ENCODE peak calls at places on chromosome 21, in nine cellular contexts. One of them, this sample, is unnamed.

GRCh38 chr21:26117324-26117971 is 53.1 kb downstream of the APP start:
- DNase-seq in transverse colon: no peak
- DNase-seq in upper lobe of left lung: no peak
- DNase-seq in stomach: no peak
- DNase-seq in K562: no peak
- DNase-seq in HCT116: no peak
- DNase-seq in breast epithelium: no peak
- DNase-seq in suprapubic skin: no peak
- DNase-seq in Panc1: no peak
- DNase-seq in this sample: no peak

GRCh38 chr21:29217818-29218252 is 80.9 kb upstream of the BACH1 start:
- DNase-seq in breast epithelium: no peak
- DNase-seq in Panc1: peak; percentile 90
- DNase-seq in upper lobe of left lung: no peak
- DNase-seq in stomach: no peak
- DNase-seq in transverse colon: no peak
- DNase-seq in HCT116: peak; percentile 12
- DNase-seq in K562: no peak
- DNase-seq in suprapubic skin: no peak
- DNase-seq in this sample: no peak

GRCh38 chr21:40331182-40331581 is 463.9 kb downstream of the PCP4 start:
- DNase-seq in upper lobe of left lung: no peak
- DNase-seq in transverse colon: no peak
- DNase-seq in stomach: no peak
- DNase-seq in Panc1: no peak
- DNase-seq in breast epithelium: no peak
- DNase-seq in suprapubic skin: no peak
- DNase-seq in HCT116: no peak
- DNase-seq in K562: no peak
- DNase-seq in this sample: no peak

GRCh38 chr21:25953659-25954058 is 216.9 kb downstream of the APP start:
- DNase-seq in HCT116: no peak
- DNase-seq in transverse colon: no peak
- DNase-seq in K562: no peak
- DNase-seq in stomach: no peak
- DNase-seq in suprapubic skin: no peak
- DNase-seq in upper lobe of left lung: no peak
- DNase-seq in Panc1: no peak
- DNase-seq in breast epithelium: no peak
- DNase-seq in this sample: no peak

GRCh38 chr21:35438643-35439404 is 389.7 kb upstream of the RUNX1 start:
- DNase-seq in stomach: peak; percentile 60
- DNase-seq in breast epithelium: no peak
- DNase-seq in Panc1: no peak
- DNase-seq in upper lobe of left lung: no peak
- DNase-seq in suprapubic skin: no peak
- DNase-seq in transverse colon: peak; percentile 35
- DNase-seq in K562: no peak
- DNase-seq in HCT116: no peak
- DNase-seq in this sample: no peak

GRCh38 chr21:24050233-24050632 is 1557.0 kb downstream of the MRPL39 start:
- DNase-seq in HCT116: no peak
- DNase-seq in stomach: no peak
- DNase-seq in suprapubic skin: no peak
- DNase-seq in transverse colon: no peak
- DNase-seq in upper lobe of left lung: no peak
- DNase-seq in Panc1: no peak
- DNase-seq in K562: no peak
- DNase-seq in breast epithelium: no peak
- DNase-seq in this sample: no peak

GRCh38 chr21:35859677-35860076 is 200.6 kb downstream of the SETD4 start:
- DNase-seq in K562: no peak
- DNase-seq in stomach: no peak
- DNase-seq in breast epithelium: no peak
- DNase-seq in transverse colon: no peak
- DNase-seq in upper lobe of left lung: no peak
- DNase-seq in HCT116: no peak
- DNase-seq in Panc1: no peak
- DNase-seq in suprapubic skin: no peak
- DNase-seq in this sample: no peak

GRCh38 chr21:27633631-27634030 is 666.7 kb upstream of the ADAMTS5 start:
- DNase-seq in upper lobe of left lung: no peak
- DNase-seq in breast epithelium: no peak
- DNase-seq in transverse colon: no peak
- DNase-seq in suprapubic skin: no peak
- DNase-seq in stomach: no peak
- DNase-seq in K562: no peak
- DNase-seq in HCT116: no peak
- DNase-seq in Panc1: no peak
- DNase-seq in this sample: no peak

GRCh38 chr21:25324666-25325065 is 282.6 kb downstream of the MRPL39 start:
- DNase-seq in breast epithelium: no peak
- DNase-seq in Panc1: no peak
- DNase-seq in stomach: no peak
- DNase-seq in upper lobe of left lung: no peak
- DNase-seq in suprapubic skin: no peak
- DNase-seq in transverse colon: no peak
- DNase-seq in HCT116: no peak
- DNase-seq in K562: no peak
- DNase-seq in this sample: no peak

GRCh38 chr21:25118648-25119047 is 488.6 kb downstream of the MRPL39 start:
- DNase-seq in upper lobe of left lung: no peak
- DNase-seq in breast epithelium: no peak
- DNase-seq in HCT116: no peak
- DNase-seq in transverse colon: no peak
- DNase-seq in stomach: no peak
- DNase-seq in Panc1: no peak
- DNase-seq in K562: no peak
- DNase-seq in suprapubic skin: no peak
- DNase-seq in this sample: no peak

GRCh38 chr21:31557421-31557955 is 102.0 kb upstream of the SOD1 start:
- DNase-seq in breast epithelium: no peak
- DNase-seq in stomach: peak; percentile 26
- DNase-seq in transverse colon: no peak
- DNase-seq in K562: no peak
- DNase-seq in Panc1: no peak
- DNase-seq in HCT116: no peak
- DNase-seq in suprapubic skin: no peak
- DNase-seq in upper lobe of left lung: no peak
- DNase-seq in this sample: no peak

GRCh38 chr21:31236528-31236927 is 107.5 kb downstream of the TIAM1 start:
- DNase-seq in HCT116: no peak
- DNase-seq in upper lobe of left lung: no peak
- DNase-seq in stomach: no peak
- DNase-seq in breast epithelium: no peak
- DNase-seq in K562: no peak
- DNase-seq in suprapubic skin: no peak
- DNase-seq in transverse colon: no peak
- DNase-seq in Panc1: no peak
- DNase-seq in this sample: no peak

GRCh38 chr21:35252831-35253230 is 203.7 kb upstream of the RUNX1 start:
- DNase-seq in stomach: no peak
- DNase-seq in breast epithelium: no peak
- DNase-seq in upper lobe of left lung: no peak
- DNase-seq in HCT116: no peak
- DNase-seq in Panc1: no peak
- DNase-seq in transverse colon: no peak
- DNase-seq in suprapubic skin: no peak
- DNase-seq in K562: no peak
- DNase-seq in this sample: no peak

GRCh38 chr21:34722684-34723300 is 54.0 kb downstream of the CLIC6 start:
- DNase-seq in transverse colon: no peak
- DNase-seq in upper lobe of left lung: no peak
- DNase-seq in suprapubic skin: no peak
- DNase-seq in HCT116: no peak
- DNase-seq in stomach: no peak
- DNase-seq in Panc1: peak; percentile 30
- DNase-seq in breast epithelium: no peak
- DNase-seq in K562: peak; percentile 78
- DNase-seq in this sample: no peak

GRCh38 chr21:29849735-29850176 is 90.0 kb downstream of the GRIK1 start:
- DNase-seq in stomach: peak; percentile 35
- DNase-seq in upper lobe of left lung: peak; percentile 49
- DNase-seq in transverse colon: peak; percentile 22
- DNase-seq in Panc1: peak; percentile 30
- DNase-seq in suprapubic skin: no peak
- DNase-seq in breast epithelium: no peak
- DNase-seq in HCT116: no peak
- DNase-seq in K562: peak; percentile 62
- DNase-seq in this sample: peak; percentile 51

GRCh38 chr21:20902511-20902910 is 95.7 kb upstream of the NCAM2 start:
- DNase-seq in transverse colon: no peak
- DNase-seq in breast epithelium: no peak
- DNase-seq in suprapubic skin: no peak
- DNase-seq in upper lobe of left lung: no peak
- DNase-seq in K562: no peak
- DNase-seq in HCT116: no peak
- DNase-seq in stomach: no peak
- DNase-seq in Panc1: no peak
- DNase-seq in this sample: no peak

GRCh38 chr21:28937737-28938136 is 54.9 kb downstream of the LTN1 start:
- DNase-seq in breast epithelium: no peak
- DNase-seq in upper lobe of left lung: no peak
- DNase-seq in suprapubic skin: no peak
- DNase-seq in stomach: no peak
- DNase-seq in HCT116: no peak
- DNase-seq in Panc1: no peak
- DNase-seq in transverse colon: no peak
- DNase-seq in K562: no peak
- DNase-seq in this sample: no peak

GRCh38 chr21:42614811-42615342 is 38.5 kb upstream of the PDE9A start:
- DNase-seq in breast epithelium: peak; percentile 65
- DNase-seq in HCT116: no peak
- DNase-seq in upper lobe of left lung: peak; percentile 68
- DNase-seq in K562: no peak
- DNase-seq in suprapubic skin: peak; percentile 77
- DNase-seq in Panc1: no peak
- DNase-seq in transverse colon: peak; percentile 37
- DNase-seq in stomach: peak; percentile 49
- DNase-seq in this sample: peak; percentile 81
- H3K27me3 ChIP-seq in breast epithelium: no peaks in the 10 kb centered on the region
- H3K27me3 ChIP-seq in HCT116: peaks cover 3% of the 10 kb centered on the region
- H3K27me3 ChIP-seq in upper lobe of left lung: no peaks in the 10 kb centered on the region
- H3K27me3 ChIP-seq in K562: peaks cover 28% of the 10 kb centered on the region
- H3K27me3 ChIP-seq in suprapubic skin: peaks cover 35% of the 10 kb centered on the region
- H3K27me3 ChIP-seq in Panc1: peaks cover 2% of the 10 kb centered on the region
- H3K27me3 ChIP-seq in transverse colon: peaks cover 32% of the 10 kb centered on the region
- H3K27me3 ChIP-seq in stomach: peaks cover 20% of the 10 kb centered on the region
- H3K27me3 ChIP-seq in this sample: no peaks in the 10 kb centered on the region

DNA sequence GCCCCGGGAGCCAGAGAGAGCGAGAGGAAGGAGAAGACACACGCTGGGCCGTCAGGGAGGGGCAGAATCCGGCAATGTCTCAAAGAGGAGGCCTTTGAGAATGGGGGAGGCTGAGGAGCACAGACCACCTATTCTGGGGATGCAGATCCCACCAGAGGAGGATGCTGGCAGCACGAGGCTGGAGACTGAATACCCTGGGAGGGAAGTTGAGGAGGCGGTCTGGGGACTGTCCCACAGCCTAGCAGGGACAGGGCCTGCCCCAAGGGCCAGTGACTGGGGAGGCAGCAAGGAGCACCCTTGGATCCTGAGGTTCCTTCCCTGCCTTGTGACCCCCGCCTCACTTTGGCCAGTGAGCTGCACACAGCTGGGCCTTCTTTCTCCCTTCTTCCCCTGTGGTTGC is 49.2 kb downstream of the SLC37A1 start:
- DNase-seq in upper lobe of left lung: peak; percentile 14
- DNase-seq in breast epithelium: no peak
- DNase-seq in stomach: no peak
- DNase-seq in transverse colon: peak; percentile 4
- DNase-seq in suprapubic skin: peak; percentile 50
- DNase-seq in HCT116: no peak
- DNase-seq in Panc1: no peak
- DNase-seq in K562: no peak
- DNase-seq in this sample: no peak
- TF ChIP-seq POLR2AphosphoS5 in upper lobe of left lung: no peak
- TF ChIP-seq POLR2AphosphoS5 in breast epithelium: no peak
- TF ChIP-seq POLR2AphosphoS5 in stomach: no peak
- TF ChIP-seq POLR2AphosphoS5 in transverse colon: no peak
- TF ChIP-seq POLR2AphosphoS5 in suprapubic skin: no peak
- TF ChIP-seq POLR2AphosphoS5 in HCT116: no peak
- TF ChIP-seq POLR2AphosphoS5 in Panc1: no peak
- TF ChIP-seq POLR2AphosphoS5 in K562: no peak
- TF ChIP-seq POLR2AphosphoS5 in this sample: no peak

GRCh38 chr21:33023574-33024277 is 2.0 kb upstream of the OLIG2 start:
- DNase-seq in upper lobe of left lung: no peak
- DNase-seq in suprapubic skin: no peak
- DNase-seq in HCT116: no peak
- DNase-seq in Panc1: no peak
- DNase-seq in stomach: no peak
- DNase-seq in transverse colon: no peak
- DNase-seq in breast epithelium: no peak
- DNase-seq in K562: no peak
- DNase-seq in this sample: no peak
- H3K4me1 ChIP-seq in upper lobe of left lung: peaks cover 75% of the 10 kb centered on the region
- H3K4me1 ChIP-seq in suprapubic skin: peaks cover 71% of the 10 kb centered on the region
- H3K4me1 ChIP-seq in HCT116: no peaks in the 10 kb centered on the region
- H3K4me1 ChIP-seq in Panc1: no peaks in the 10 kb centered on the region
- H3K4me1 ChIP-seq in stomach: peaks cover 37% of the 10 kb centered on the region
- H3K4me1 ChIP-seq in transverse colon: peaks cover 22% of the 10 kb centered on the region
- H3K4me1 ChIP-seq in breast epithelium: no peaks in the 10 kb centered on the region
- H3K4me1 ChIP-seq in K562: peaks cover 22% of the 10 kb centered on the region
- H3K4me1 ChIP-seq in this sample: no peaks in the 10 kb centered on the region

GRCh38 chr21:44667612-44668011 is 885 bp upstream of the KRTAP12-2 start:
- DNase-seq in breast epithelium: no peak
- DNase-seq in Panc1: no peak
- DNase-seq in stomach: no peak
- DNase-seq in K562: no peak
- DNase-seq in upper lobe of left lung: no peak
- DNase-seq in HCT116: no peak
- DNase-seq in suprapubic skin: no peak
- DNase-seq in transverse colon: no peak
- DNase-seq in this sample: no peak
- H3K27me3 ChIP-seq in breast epithelium: no peaks in the 10 kb centered on the region
- H3K27me3 ChIP-seq in Panc1: no peaks in the 10 kb centered on the region
- H3K27me3 ChIP-seq in stomach: peaks cover 12% of the 10 kb centered on the region
- H3K27me3 ChIP-seq in K562: no peaks in the 10 kb centered on the region
- H3K27me3 ChIP-seq in upper lobe of left lung: no peaks in the 10 kb centered on the region
- H3K27me3 ChIP-seq in HCT116: peaks cover 5% of the 10 kb centered on the region
- H3K27me3 ChIP-seq in suprapubic skin: no peaks in the 10 kb centered on the region
- H3K27me3 ChIP-seq in transverse colon: no peaks in the 10 kb centered on the region
- H3K27me3 ChIP-seq in this sample: no peaks in the 10 kb centered on the region

GRCh38 chr21:17931080-17931479 is 111.9 kb upstream of the C21orf91 start:
- DNase-seq in Panc1: no peak
- DNase-seq in suprapubic skin: no peak
- DNase-seq in transverse colon: no peak
- DNase-seq in HCT116: peak; percentile 24
- DNase-seq in upper lobe of left lung: no peak
- DNase-seq in breast epithelium: no peak
- DNase-seq in K562: no peak
- DNase-seq in stomach: no peak
- DNase-seq in this sample: no peak
- TF ChIP-seq POLR2AphosphoS5 in Panc1: no peak
- TF ChIP-seq POLR2AphosphoS5 in suprapubic skin: no peak
- TF ChIP-seq POLR2AphosphoS5 in transverse colon: no peak
- TF ChIP-seq POLR2AphosphoS5 in HCT116: no peak
- TF ChIP-seq POLR2AphosphoS5 in upper lobe of left lung: no peak
- TF ChIP-seq POLR2AphosphoS5 in breast epithelium: no peak
- TF ChIP-seq POLR2AphosphoS5 in K562: no peak
- TF ChIP-seq POLR2AphosphoS5 in stomach: no peak
- TF ChIP-seq POLR2AphosphoS5 in this sample: no peak

This sample was measured in prostate gland.